ENCODE peak calls at places on chromosomes 4 and X, in nine cellular contexts. One of them, this sample, is unnamed.

GRCh38 chrX:53476371-53476770 is 42.2 kb upstream of the HSD17B10 start:
- DNase-seq in brain microvascular endothelial cell: peak; percentile 51
- DNase-seq in stimulated activated naive CD8-positive, alpha-beta T cell treated with anti-CD3 and anti-CD28 coated beads, Interleukin-15, Interleukin-2, amounts not matched to agents 100 U/mL and 50 U/mL, for 24 hours: no peak
- DNase-seq in pancreas: no peak
- DNase-seq in HCEC 1CT: peak; percentile 60
- DNase-seq in substantia nigra: no peak
- DNase-seq in activated T-cell treated with anti-CD3 and anti-CD28 coated beads for 1 hour: no peak
- DNase-seq in cardiac muscle cell: no peak
- DNase-seq in cardiac fibroblast: no peak
- DNase-seq in this sample: no peak

GRCh38 chr4:23937173-23937572 is 47.3 kb upstream of the PPARGC1A start:
- DNase-seq in brain microvascular endothelial cell: no peak
- DNase-seq in stimulated activated naive CD8-positive, alpha-beta T cell treated with anti-CD3 and anti-CD28 coated beads, Interleukin-15, Interleukin-2, amounts not matched to agents 100 U/mL and 50 U/mL, for 24 hours: no peak
- DNase-seq in pancreas: no peak
- DNase-seq in HCEC 1CT: peak; percentile 9
- DNase-seq in substantia nigra: no peak
- DNase-seq in activated T-cell treated with anti-CD3 and anti-CD28 coated beads for 1 hour: no peak
- DNase-seq in cardiac muscle cell: no peak
- DNase-seq in cardiac fibroblast: peak; percentile 51
- DNase-seq in this sample: no peak

GRCh38 chr4:113641025-113641431 is 120.5 kb downstream of the CAMK2D start:
- DNase-seq in brain microvascular endothelial cell: no peak
- DNase-seq in stimulated activated naive CD8-positive, alpha-beta T cell treated with anti-CD3 and anti-CD28 coated beads, Interleukin-15, Interleukin-2, amounts not matched to agents 100 U/mL and 50 U/mL, for 24 hours: no peak
- DNase-seq in pancreas: no peak
- DNase-seq in HCEC 1CT: no peak
- DNase-seq in substantia nigra: no peak
- DNase-seq in activated T-cell treated with anti-CD3 and anti-CD28 coated beads for 1 hour: no peak
- DNase-seq in cardiac muscle cell: no peak
- DNase-seq in cardiac fibroblast: no peak
- DNase-seq in this sample: no peak

GRCh38 chrX:101009086-101009485 is 39.6 kb downstream of the ARL13A start:
- DNase-seq in brain microvascular endothelial cell: no peak
- DNase-seq in stimulated activated naive CD8-positive, alpha-beta T cell treated with anti-CD3 and anti-CD28 coated beads, Interleukin-15, Interleukin-2, amounts not matched to agents 100 U/mL and 50 U/mL, for 24 hours: no peak
- DNase-seq in pancreas: no peak
- DNase-seq in HCEC 1CT: peak; percentile 11
- DNase-seq in substantia nigra: no peak
- DNase-seq in activated T-cell treated with anti-CD3 and anti-CD28 coated beads for 1 hour: no peak
- DNase-seq in cardiac muscle cell: no peak
- DNase-seq in cardiac fibroblast: no peak
- DNase-seq in this sample: no peak

GRCh38 chrX:56995271-56995994 is at the start of gene SPIN3:
- DNase-seq in brain microvascular endothelial cell: peak; percentile 58
- DNase-seq in stimulated activated naive CD8-positive, alpha-beta T cell treated with anti-CD3 and anti-CD28 coated beads, Interleukin-15, Interleukin-2, amounts not matched to agents 100 U/mL and 50 U/mL, for 24 hours: peak; percentile 66
- DNase-seq in pancreas: peak; percentile 84
- DNase-seq in HCEC 1CT: peak; percentile 55
- DNase-seq in substantia nigra: peak; percentile 32
- DNase-seq in activated T-cell treated with anti-CD3 and anti-CD28 coated beads for 1 hour: peak; percentile 30
- DNase-seq in cardiac muscle cell: peak; percentile 90
- DNase-seq in cardiac fibroblast: peak; percentile 72
- DNase-seq in this sample: peak; percentile 90

GRCh38 chr4:92735025-92735665 is 431.4 kb downstream of the GRID2 start:
- DNase-seq in brain microvascular endothelial cell: no peak
- DNase-seq in stimulated activated naive CD8-positive, alpha-beta T cell treated with anti-CD3 and anti-CD28 coated beads, Interleukin-15, Interleukin-2, amounts not matched to agents 100 U/mL and 50 U/mL, for 24 hours: no peak
- DNase-seq in pancreas: no peak
- DNase-seq in HCEC 1CT: no peak
- DNase-seq in substantia nigra: no peak
- DNase-seq in activated T-cell treated with anti-CD3 and anti-CD28 coated beads for 1 hour: no peak
- DNase-seq in cardiac muscle cell: no peak
- DNase-seq in cardiac fibroblast: no peak
- DNase-seq in this sample: no peak

GRCh38 chrX:109049903-109050302 is 313.5 kb upstream of the IRS4 start:
- DNase-seq in brain microvascular endothelial cell: no peak
- DNase-seq in stimulated activated naive CD8-positive, alpha-beta T cell treated with anti-CD3 and anti-CD28 coated beads, Interleukin-15, Interleukin-2, amounts not matched to agents 100 U/mL and 50 U/mL, for 24 hours: no peak
- DNase-seq in pancreas: no peak
- DNase-seq in HCEC 1CT: no peak
- DNase-seq in substantia nigra: no peak
- DNase-seq in activated T-cell treated with anti-CD3 and anti-CD28 coated beads for 1 hour: no peak
- DNase-seq in cardiac muscle cell: no peak
- DNase-seq in cardiac fibroblast: no peak
- DNase-seq in this sample: no peak

GRCh38 chrX:9534686-9535085 is 69.8 kb downstream of the TBL1X start:
- DNase-seq in brain microvascular endothelial cell: no peak
- DNase-seq in stimulated activated naive CD8-positive, alpha-beta T cell treated with anti-CD3 and anti-CD28 coated beads, Interleukin-15, Interleukin-2, amounts not matched to agents 100 U/mL and 50 U/mL, for 24 hours: no peak
- DNase-seq in pancreas: no peak
- DNase-seq in HCEC 1CT: no peak
- DNase-seq in substantia nigra: no peak
- DNase-seq in activated T-cell treated with anti-CD3 and anti-CD28 coated beads for 1 hour: no peak
- DNase-seq in cardiac muscle cell: no peak
- DNase-seq in cardiac fibroblast: peak; percentile 72
- DNase-seq in this sample: no peak

GRCh38 chrX:153984351-153985178 is 12.0 kb downstream of the TMEM187 start:
- DNase-seq in brain microvascular endothelial cell: no peak
- DNase-seq in stimulated activated naive CD8-positive, alpha-beta T cell treated with anti-CD3 and anti-CD28 coated beads, Interleukin-15, Interleukin-2, amounts not matched to agents 100 U/mL and 50 U/mL, for 24 hours: peak; percentile 61
- DNase-seq in pancreas: no peak
- DNase-seq in HCEC 1CT: no peak
- DNase-seq in substantia nigra: no peak
- DNase-seq in activated T-cell treated with anti-CD3 and anti-CD28 coated beads for 1 hour: no peak
- DNase-seq in cardiac muscle cell: no peak
- DNase-seq in cardiac fibroblast: no peak
- DNase-seq in this sample: no peak

GRCh38 chrX:101220881-101221280 is 1.3 kb downstream of the DRP2 start:
- DNase-seq in brain microvascular endothelial cell: no peak
- DNase-seq in stimulated activated naive CD8-positive, alpha-beta T cell treated with anti-CD3 and anti-CD28 coated beads, Interleukin-15, Interleukin-2, amounts not matched to agents 100 U/mL and 50 U/mL, for 24 hours: no peak
- DNase-seq in pancreas: peak; percentile 2
- DNase-seq in HCEC 1CT: no peak
- DNase-seq in substantia nigra: no peak
- DNase-seq in activated T-cell treated with anti-CD3 and anti-CD28 coated beads for 1 hour: peak; percentile 1
- DNase-seq in cardiac muscle cell: no peak
- DNase-seq in cardiac fibroblast: no peak
- DNase-seq in this sample: no peak

GRCh38 chr4:10007436-10007740 is 13.9 kb downstream of the SLC2A9 start:
- DNase-seq in brain microvascular endothelial cell: no peak
- DNase-seq in stimulated activated naive CD8-positive, alpha-beta T cell treated with anti-CD3 and anti-CD28 coated beads, Interleukin-15, Interleukin-2, amounts not matched to agents 100 U/mL and 50 U/mL, for 24 hours: no peak
- DNase-seq in pancreas: no peak
- DNase-seq in HCEC 1CT: no peak
- DNase-seq in substantia nigra: no peak
- DNase-seq in activated T-cell treated with anti-CD3 and anti-CD28 coated beads for 1 hour: no peak
- DNase-seq in cardiac muscle cell: no peak
- DNase-seq in cardiac fibroblast: no peak
- DNase-seq in this sample: no peak

GRCh38 chr4:7195546-7196282 is 3.4 kb downstream of the SORCS2 start:
- DNase-seq in brain microvascular endothelial cell: peak; percentile 26
- DNase-seq in stimulated activated naive CD8-positive, alpha-beta T cell treated with anti-CD3 and anti-CD28 coated beads, Interleukin-15, Interleukin-2, amounts not matched to agents 100 U/mL and 50 U/mL, for 24 hours: no peak
- DNase-seq in pancreas: no peak
- DNase-seq in HCEC 1CT: no peak
- DNase-seq in substantia nigra: no peak
- DNase-seq in activated T-cell treated with anti-CD3 and anti-CD28 coated beads for 1 hour: no peak
- DNase-seq in cardiac muscle cell: no peak
- DNase-seq in cardiac fibroblast: peak; percentile 34
- DNase-seq in this sample: no peak

GRCh38 chr4:73612032-73612431 is 8.2 kb downstream of the RASSF6 start:
- DNase-seq in brain microvascular endothelial cell: no peak
- DNase-seq in stimulated activated naive CD8-positive, alpha-beta T cell treated with anti-CD3 and anti-CD28 coated beads, Interleukin-15, Interleukin-2, amounts not matched to agents 100 U/mL and 50 U/mL, for 24 hours: no peak
- DNase-seq in pancreas: no peak
- DNase-seq in HCEC 1CT: peak; percentile 11
- DNase-seq in substantia nigra: no peak
- DNase-seq in activated T-cell treated with anti-CD3 and anti-CD28 coated beads for 1 hour: no peak
- DNase-seq in cardiac muscle cell: no peak
- DNase-seq in cardiac fibroblast: peak; percentile 11
- DNase-seq in this sample: no peak

GRCh38 chrX:16892504-16893362 is 22.6 kb upstream of the RBBP7 start:
- DNase-seq in brain microvascular endothelial cell: peak; percentile 75
- DNase-seq in stimulated activated naive CD8-positive, alpha-beta T cell treated with anti-CD3 and anti-CD28 coated beads, Interleukin-15, Interleukin-2, amounts not matched to agents 100 U/mL and 50 U/mL, for 24 hours: peak; percentile 61
- DNase-seq in pancreas: peak; percentile 50
- DNase-seq in HCEC 1CT: peak; percentile 59
- DNase-seq in substantia nigra: peak; percentile 22
- DNase-seq in activated T-cell treated with anti-CD3 and anti-CD28 coated beads for 1 hour: peak; percentile 26
- DNase-seq in cardiac muscle cell: peak; percentile 93
- DNase-seq in cardiac fibroblast: peak; percentile 85
- DNase-seq in this sample: peak; percentile 95

GRCh38 chr4:8241895-8242696 is 27.5 kb upstream of the HTRA3 start:
- DNase-seq in brain microvascular endothelial cell: peak; percentile 89
- DNase-seq in stimulated activated naive CD8-positive, alpha-beta T cell treated with anti-CD3 and anti-CD28 coated beads, Interleukin-15, Interleukin-2, amounts not matched to agents 100 U/mL and 50 U/mL, for 24 hours: peak; percentile 92
- DNase-seq in pancreas: peak; percentile 54
- DNase-seq in HCEC 1CT: peak; percentile 37
- DNase-seq in substantia nigra: peak; percentile 79
- DNase-seq in activated T-cell treated with anti-CD3 and anti-CD28 coated beads for 1 hour: peak; percentile 82
- DNase-seq in cardiac muscle cell: peak; percentile 97
- DNase-seq in cardiac fibroblast: peak; percentile 95
- DNase-seq in this sample: peak; percentile 75

GRCh38 chrX:30570505-30570904 is 7.1 kb downstream of the TASL start:
- DNase-seq in brain microvascular endothelial cell: peak; percentile 6
- DNase-seq in stimulated activated naive CD8-positive, alpha-beta T cell treated with anti-CD3 and anti-CD28 coated beads, Interleukin-15, Interleukin-2, amounts not matched to agents 100 U/mL and 50 U/mL, for 24 hours: no peak
- DNase-seq in pancreas: no peak
- DNase-seq in HCEC 1CT: peak; percentile 2
- DNase-seq in substantia nigra: no peak
- DNase-seq in activated T-cell treated with anti-CD3 and anti-CD28 coated beads for 1 hour: no peak
- DNase-seq in cardiac muscle cell: peak; percentile 49
- DNase-seq in cardiac fibroblast: peak; percentile 39
- DNase-seq in this sample: no peak

GRCh38 chrX:6383488-6383887 is 151.4 kb downstream of the VCX3A start:
- DNase-seq in brain microvascular endothelial cell: no peak
- DNase-seq in stimulated activated naive CD8-positive, alpha-beta T cell treated with anti-CD3 and anti-CD28 coated beads, Interleukin-15, Interleukin-2, amounts not matched to agents 100 U/mL and 50 U/mL, for 24 hours: no peak
- DNase-seq in pancreas: no peak
- DNase-seq in HCEC 1CT: no peak
- DNase-seq in substantia nigra: no peak
- DNase-seq in activated T-cell treated with anti-CD3 and anti-CD28 coated beads for 1 hour: no peak
- DNase-seq in cardiac muscle cell: no peak
- DNase-seq in cardiac fibroblast: no peak
- DNase-seq in this sample: no peak

GRCh38 chr4:141142423-141142822 is 9.2 kb upstream of the RNF150 start:
- DNase-seq in brain microvascular endothelial cell: no peak
- DNase-seq in stimulated activated naive CD8-positive, alpha-beta T cell treated with anti-CD3 and anti-CD28 coated beads, Interleukin-15, Interleukin-2, amounts not matched to agents 100 U/mL and 50 U/mL, for 24 hours: no peak
- DNase-seq in pancreas: no peak
- DNase-seq in HCEC 1CT: no peak
- DNase-seq in substantia nigra: no peak
- DNase-seq in activated T-cell treated with anti-CD3 and anti-CD28 coated beads for 1 hour: no peak
- DNase-seq in cardiac muscle cell: no peak
- DNase-seq in cardiac fibroblast: peak; percentile 13
- DNase-seq in this sample: no peak

GRCh38 chr4:84384801-84385582 is 114.1 kb downstream of the NKX6-1 start:
- DNase-seq in brain microvascular endothelial cell: no peak
- DNase-seq in stimulated activated naive CD8-positive, alpha-beta T cell treated with anti-CD3 and anti-CD28 coated beads, Interleukin-15, Interleukin-2, amounts not matched to agents 100 U/mL and 50 U/mL, for 24 hours: no peak
- DNase-seq in pancreas: no peak
- DNase-seq in HCEC 1CT: no peak
- DNase-seq in substantia nigra: no peak
- DNase-seq in activated T-cell treated with anti-CD3 and anti-CD28 coated beads for 1 hour: no peak
- DNase-seq in cardiac muscle cell: no peak
- DNase-seq in cardiac fibroblast: no peak
- DNase-seq in this sample: no peak